ENCODE peak calls at places on chromosomes 4 and X, in eight cellular contexts. L, G, W, R, X, F, A and V are unnamed samples.

GRCh38 chr4:12319765-12320164 is 891.1 kb upstream of the HS3ST1 start:
- DNase-seq in G (no peak), F (no peak), X (no peak), R (no peak), L (no peak), A (no peak), W (peak), V (no peak)

GRCh38 chr4:7356667-7357295 is 77.9 kb downstream of the PSAPL1 start:
- DNase-seq in W (no peak), G (no peak), R (no peak), A (no peak), L (no peak), F (no peak), X (no peak), V (no peak)

GRCh38 chrX:130097507-130098201 is 12.6 kb downstream of the ELF4 start:
- DNase-seq in L (no peak), R (no peak), W (no peak), X (peak), A (peak), G (no peak), F (no peak), V (no peak)

GRCh38 chrX:72349190-72349589 is 43.5 kb upstream of the CITED1 start:
- DNase-seq in X (peak), G (no peak), R (no peak), L (no peak), F (peak), W (no peak), A (no peak), V (no peak)

GRCh38 chr4:37767546-37767945 is 58.9 kb upstream of the PGM2 start:
- DNase-seq in L (no peak), X (peak), R (no peak), A (no peak), G (no peak), F (peak), W (peak), V (no peak)

GRCh38 chr4:576245-576821 is at the start of gene TMEM271:
- DNase-seq in W (no peak), L (no peak), R (no peak), G (no peak), F (no peak), X (no peak), A (no peak), V (peak)

GRCh38 chr4:168475745-168476144 is 4.5 kb downstream of the DDX60L start:
- DNase-seq in A (no peak), X (peak), L (no peak), F (no peak), G (no peak), W (no peak), R (no peak), V (peak)

GRCh38 chrX:23732704-23733103 is 10.4 kb downstream of the ACOT9 start:
- DNase-seq in L (no peak), W (no peak), G (peak), A (no peak), F (peak), X (no peak), R (no peak), V (no peak)

GRCh38 chr4:127993150-127993549 is 27.9 kb downstream of the ABHD18 start:
- DNase-seq in W (no peak), R (no peak), X (no peak), F (no peak), L (no peak), A (no peak), G (no peak), V (no peak)

GRCh38 chrX:1239681-1240142 is 27.3 kb upstream of the CRLF2 start:
- DNase-seq in R (no peak), L (no peak), W (no peak), G (peak), F (peak), X (peak), A (no peak), V (no peak)

GRCh38 chrX:125131146-125131545 is 188.5 kb upstream of the TEX13C start:
- DNase-seq in R (no peak), F (no peak), X (no peak), A (no peak), W (no peak), G (no peak), L (no peak), V (no peak)
- TF ChIP-seq CTCF in R (no peak), F (peak), X (no peak), A (no peak), W (no peak), G (peak), L (no peak), V (peak)

GRCh38 chrX:154452823-154453222 is 5.3 kb upstream of the PLXNA3 start:
- DNase-seq in G (no peak), X (no peak), F (no peak), L (no peak), A (no peak), W (no peak), R (no peak), V (no peak)
- TF ChIP-seq CTCF in G (no peak), X (no peak), F (no peak), L (no peak), A (no peak), W (no peak), R (no peak), V (no peak)

DNA sequence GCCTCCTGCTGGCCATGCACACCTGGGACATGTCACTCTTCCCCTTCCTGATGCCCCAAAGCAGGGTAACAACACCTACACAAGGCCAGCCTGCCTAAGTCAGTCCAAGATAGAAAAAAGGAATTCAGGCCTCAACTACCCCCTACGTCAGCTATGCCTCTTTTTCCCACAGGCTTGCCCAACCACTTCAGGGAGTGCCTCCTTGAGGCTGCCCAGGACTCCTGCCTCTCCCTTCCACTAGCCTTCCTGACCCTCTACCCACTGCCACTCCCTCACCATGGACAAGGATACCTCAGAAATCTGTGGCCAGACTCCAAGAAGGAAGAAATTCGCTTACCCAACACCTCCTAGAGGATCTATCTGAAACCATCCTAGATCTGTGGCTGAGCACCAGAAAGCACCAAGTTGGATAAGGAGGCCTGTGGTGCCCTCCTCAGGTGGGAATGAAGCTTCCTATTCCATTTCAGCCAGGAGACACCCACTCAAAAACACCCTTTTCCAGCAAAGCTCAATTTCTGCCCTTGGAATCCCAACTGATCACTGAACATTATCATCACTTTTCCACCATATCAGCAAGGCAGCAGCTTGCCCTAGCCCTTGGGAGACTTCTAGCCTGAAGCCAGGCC is 1.8 kb downstream of the KDM5C start:
- DNase-seq in G (no peak), X (no peak), A (no peak), W (no peak), F (no peak), L (no peak), R (no peak), V (no peak)
- TF ChIP-seq CTCF in G (no peak), X (no peak), A (no peak), W (no peak), F (no peak), L (no peak), R (no peak), V (no peak)

GRCh38 chrX:87582453-87582852 is 64.9 kb downstream of the KLHL4 start:
- DNase-seq in W (no peak), G (no peak), A (no peak), L (no peak), R (no peak), F (no peak), X (no peak), V (no peak)

GRCh38 chrX:87578978-87579377 is 61.4 kb downstream of the KLHL4 start:
- DNase-seq in F (no peak), X (no peak), R (no peak), W (no peak), L (no peak), G (no peak), A (no peak), V (no peak)

GRCh38 chrX:87580862-87581261 is 63.3 kb downstream of the KLHL4 start:
- DNase-seq in G (no peak), L (no peak), R (no peak), W (no peak), A (no peak), F (no peak), X (no peak), V (no peak)

GRCh38 chrX:87583679-87584078 is 66.1 kb downstream of the KLHL4 start:
- DNase-seq in A (peak), G (no peak), F (peak), R (no peak), X (no peak), W (no peak), L (no peak), V (peak)
- TF ChIP-seq CTCF in A (peak), G (peak), F (peak), R (no peak), X (peak), W (peak), L (no peak), V (peak)